ENCODE peak calls at places on chromosomes 7 and 10, in ten cellular contexts. One of them, this sample, is unnamed.

GRCh38 chr10:115402690-115403089 is 309.5 kb downstream of the ATRNL1 start:
- DNase-seq in midbrain: no peak
- DNase-seq in Panc1: no peak
- DNase-seq in SK-N-SH: no peak
- DNase-seq in activated effector memory CD4-positive, alpha-beta T cell treated with Interleukin-2 at 50 U/mL for 16 hours: no peak
- DNase-seq in NCI-H1694: no peak
- DNase-seq in NCI-H2029: no peak
- DNase-seq in NCI-H510A treated with DMSO at 0.1 percent for 48 hours: no peak
- DNase-seq in fibroblast of lung: peak; percentile 79
- DNase-seq in head of caudate nucleus: no peak
- DNase-seq in this sample: no peak

GRCh38 chr7:96189129-96189815 is 132.6 kb downstream of the SLC25A13 start:
- DNase-seq in head of caudate nucleus: no peak
- DNase-seq in activated effector memory CD4-positive, alpha-beta T cell treated with Interleukin-2 at 50 U/mL for 16 hours: no peak
- DNase-seq in NCI-H510A treated with DMSO at 0.1 percent for 48 hours: no peak
- DNase-seq in fibroblast of lung: no peak
- DNase-seq in Panc1: no peak
- DNase-seq in midbrain: no peak
- DNase-seq in NCI-H2029: no peak
- DNase-seq in NCI-H1694: no peak
- DNase-seq in SK-N-SH: no peak
- DNase-seq in this sample: no peak

GRCh38 chr10:102086196-102086595 is 21.0 kb downstream of the HPS6 start:
- DNase-seq in head of caudate nucleus: no peak
- DNase-seq in activated effector memory CD4-positive, alpha-beta T cell treated with Interleukin-2 at 50 U/mL for 16 hours: no peak
- DNase-seq in fibroblast of lung: no peak
- DNase-seq in NCI-H2029: no peak
- DNase-seq in Panc1: no peak
- DNase-seq in NCI-H510A treated with DMSO at 0.1 percent for 48 hours: no peak
- DNase-seq in SK-N-SH: no peak
- DNase-seq in NCI-H1694: no peak
- DNase-seq in midbrain: no peak
- DNase-seq in this sample: no peak

GRCh38 chr10:17756557-17757208 is 4.7 kb downstream of the TMEM236 start:
- DNase-seq in SK-N-SH: no peak
- DNase-seq in fibroblast of lung: no peak
- DNase-seq in activated effector memory CD4-positive, alpha-beta T cell treated with Interleukin-2 at 50 U/mL for 16 hours: no peak
- DNase-seq in midbrain: no peak
- DNase-seq in NCI-H2029: no peak
- DNase-seq in NCI-H510A treated with DMSO at 0.1 percent for 48 hours: no peak
- DNase-seq in head of caudate nucleus: no peak
- DNase-seq in Panc1: no peak
- DNase-seq in NCI-H1694: no peak
- DNase-seq in this sample: no peak

GRCh38 chr10:78756604-78757442 is 311.9 kb upstream of the ZMIZ1 start:
- DNase-seq in Panc1: peak; percentile 75
- DNase-seq in fibroblast of lung: peak; percentile 96
- DNase-seq in NCI-H510A treated with DMSO at 0.1 percent for 48 hours: no peak
- DNase-seq in activated effector memory CD4-positive, alpha-beta T cell treated with Interleukin-2 at 50 U/mL for 16 hours: no peak
- DNase-seq in head of caudate nucleus: peak; percentile 90
- DNase-seq in midbrain: peak; percentile 69
- DNase-seq in NCI-H1694: no peak
- DNase-seq in SK-N-SH: no peak
- DNase-seq in NCI-H2029: no peak
- DNase-seq in this sample: peak; percentile 96

GRCh38 chr10:49689882-49690510 is 10.5 kb downstream of the C10orf53 start:
- DNase-seq in head of caudate nucleus: no peak
- DNase-seq in Panc1: no peak
- DNase-seq in NCI-H2029: no peak
- DNase-seq in NCI-H1694: no peak
- DNase-seq in fibroblast of lung: no peak
- DNase-seq in SK-N-SH: no peak
- DNase-seq in NCI-H510A treated with DMSO at 0.1 percent for 48 hours: no peak
- DNase-seq in midbrain: no peak
- DNase-seq in activated effector memory CD4-positive, alpha-beta T cell treated with Interleukin-2 at 50 U/mL for 16 hours: no peak
- DNase-seq in this sample: no peak

GRCh38 chr7:126727930-126728331 is 524.8 kb downstream of the GRM8 start:
- DNase-seq in Panc1: peak; percentile 17
- DNase-seq in midbrain: no peak
- DNase-seq in fibroblast of lung: no peak
- DNase-seq in activated effector memory CD4-positive, alpha-beta T cell treated with Interleukin-2 at 50 U/mL for 16 hours: no peak
- DNase-seq in head of caudate nucleus: no peak
- DNase-seq in SK-N-SH: no peak
- DNase-seq in NCI-H510A treated with DMSO at 0.1 percent for 48 hours: no peak
- DNase-seq in NCI-H2029: no peak
- DNase-seq in NCI-H1694: no peak
- DNase-seq in this sample: peak; percentile 49

GRCh38 chr7:44415047-44415446 is 75.4 kb downstream of the NUDCD3 start:
- DNase-seq in NCI-H2029: no peak
- DNase-seq in Panc1: no peak
- DNase-seq in SK-N-SH: no peak
- DNase-seq in head of caudate nucleus: no peak
- DNase-seq in midbrain: no peak
- DNase-seq in NCI-H1694: no peak
- DNase-seq in NCI-H510A treated with DMSO at 0.1 percent for 48 hours: no peak
- DNase-seq in activated effector memory CD4-positive, alpha-beta T cell treated with Interleukin-2 at 50 U/mL for 16 hours: no peak
- DNase-seq in fibroblast of lung: no peak
- DNase-seq in this sample: peak; percentile 95

GRCh38 chr10:76558996-76559888 is 1078.4 kb downstream of the KCNMA1 start:
- DNase-seq in Panc1: no peak
- DNase-seq in NCI-H510A treated with DMSO at 0.1 percent for 48 hours: no peak
- DNase-seq in head of caudate nucleus: no peak
- DNase-seq in NCI-H1694: no peak
- DNase-seq in midbrain: no peak
- DNase-seq in activated effector memory CD4-positive, alpha-beta T cell treated with Interleukin-2 at 50 U/mL for 16 hours: no peak
- DNase-seq in NCI-H2029: no peak
- DNase-seq in SK-N-SH: no peak
- DNase-seq in fibroblast of lung: peak; percentile 92
- DNase-seq in this sample: no peak